ENCODE peak calls at places on chromosome 2, in nine cellular contexts. One of them, this sample, is unnamed.
A peak's percentile ranks its signal among the peaks of the same experiment; 100 is the strongest.

GRCh38 chr2:191740016-191740419 is 62.1 kb downstream of the NABP1 start:
- DNase-seq in CD8-positive, alpha-beta T cell: peak; percentile 12
- DNase-seq in choroid plexus epithelial cell: peak; percentile 29
- DNase-seq in SW480: no peak
- DNase-seq in fibroblast of the aortic adventitia: no peak
- DNase-seq in HT1080: no peak
- DNase-seq in NCI-H510A treated with DMSO at 0.1 percent for 48 hours: no peak
- DNase-seq in NCI-H1092 treated with DMSO at 0.1 percent for 48 hours: no peak
- DNase-seq in neural progenitor cell: no peak
- DNase-seq in this sample: peak; percentile 6

GRCh38 chr2:159265171-159265576 is 21.3 kb downstream of the WDSUB1 start:
- DNase-seq in CD8-positive, alpha-beta T cell: no peak
- DNase-seq in choroid plexus epithelial cell: peak; percentile 62
- DNase-seq in SW480: no peak
- DNase-seq in fibroblast of the aortic adventitia: peak; percentile 59
- DNase-seq in HT1080: peak; percentile 81
- DNase-seq in NCI-H510A treated with DMSO at 0.1 percent for 48 hours: no peak
- DNase-seq in NCI-H1092 treated with DMSO at 0.1 percent for 48 hours: no peak
- DNase-seq in neural progenitor cell: no peak
- DNase-seq in this sample: peak; percentile 50

GRCh38 chr2:164824865-164825264 is 16.8 kb downstream of the COBLL1 start:
- DNase-seq in CD8-positive, alpha-beta T cell: no peak
- DNase-seq in choroid plexus epithelial cell: no peak
- DNase-seq in SW480: no peak
- DNase-seq in fibroblast of the aortic adventitia: peak; percentile 36
- DNase-seq in HT1080: peak; percentile 66
- DNase-seq in NCI-H510A treated with DMSO at 0.1 percent for 48 hours: no peak
- DNase-seq in NCI-H1092 treated with DMSO at 0.1 percent for 48 hours: no peak
- DNase-seq in neural progenitor cell: no peak
- DNase-seq in this sample: no peak

GRCh38 chr2:27741673-27742072 is 29.8 kb upstream of the MRPL33 start:
- DNase-seq in CD8-positive, alpha-beta T cell: no peak
- DNase-seq in choroid plexus epithelial cell: no peak
- DNase-seq in SW480: no peak
- DNase-seq in fibroblast of the aortic adventitia: no peak
- DNase-seq in HT1080: no peak
- DNase-seq in NCI-H510A treated with DMSO at 0.1 percent for 48 hours: no peak
- DNase-seq in NCI-H1092 treated with DMSO at 0.1 percent for 48 hours: no peak
- DNase-seq in neural progenitor cell: no peak
- DNase-seq in this sample: no peak

GRCh38 chr2:54531558-54531957 is 75.4 kb downstream of the SPTBN1 start:
- DNase-seq in CD8-positive, alpha-beta T cell: no peak
- DNase-seq in choroid plexus epithelial cell: peak; percentile 85
- DNase-seq in SW480: no peak
- DNase-seq in fibroblast of the aortic adventitia: peak; percentile 81
- DNase-seq in HT1080: peak; percentile 89
- DNase-seq in NCI-H510A treated with DMSO at 0.1 percent for 48 hours: no peak
- DNase-seq in NCI-H1092 treated with DMSO at 0.1 percent for 48 hours: no peak
- DNase-seq in neural progenitor cell: no peak
- DNase-seq in this sample: peak; percentile 86

GRCh38 chr2:12141618-12142220 is 395.3 kb downstream of the LPIN1 start:
- DNase-seq in CD8-positive, alpha-beta T cell: no peak
- DNase-seq in choroid plexus epithelial cell: no peak
- DNase-seq in SW480: no peak
- DNase-seq in fibroblast of the aortic adventitia: no peak
- DNase-seq in HT1080: no peak
- DNase-seq in NCI-H510A treated with DMSO at 0.1 percent for 48 hours: no peak
- DNase-seq in NCI-H1092 treated with DMSO at 0.1 percent for 48 hours: no peak
- DNase-seq in neural progenitor cell: no peak
- DNase-seq in this sample: no peak

GRCh38 chr2:133740500-133740899 is 172.2 kb upstream of the NCKAP5 start:
- DNase-seq in CD8-positive, alpha-beta T cell: no peak
- DNase-seq in choroid plexus epithelial cell: no peak
- DNase-seq in SW480: no peak
- DNase-seq in fibroblast of the aortic adventitia: no peak
- DNase-seq in HT1080: no peak
- DNase-seq in NCI-H510A treated with DMSO at 0.1 percent for 48 hours: no peak
- DNase-seq in NCI-H1092 treated with DMSO at 0.1 percent for 48 hours: no peak
- DNase-seq in neural progenitor cell: no peak
- DNase-seq in this sample: no peak

GRCh38 chr2:152743004-152743403 is 24.6 kb downstream of the ARL6IP6 start:
- DNase-seq in CD8-positive, alpha-beta T cell: no peak
- DNase-seq in choroid plexus epithelial cell: peak; percentile 48
- DNase-seq in SW480: peak; percentile 36
- DNase-seq in fibroblast of the aortic adventitia: no peak
- DNase-seq in HT1080: no peak
- DNase-seq in NCI-H510A treated with DMSO at 0.1 percent for 48 hours: peak; percentile 12
- DNase-seq in NCI-H1092 treated with DMSO at 0.1 percent for 48 hours: no peak
- DNase-seq in neural progenitor cell: no peak
- DNase-seq in this sample: peak; percentile 15

GRCh38 chr2:227188292-227188691 is 23.9 kb downstream of the COL4A3 start:
- DNase-seq in CD8-positive, alpha-beta T cell: no peak
- DNase-seq in choroid plexus epithelial cell: peak; percentile 80
- DNase-seq in SW480: no peak
- DNase-seq in fibroblast of the aortic adventitia: peak; percentile 79
- DNase-seq in HT1080: peak; percentile 74
- DNase-seq in NCI-H510A treated with DMSO at 0.1 percent for 48 hours: no peak
- DNase-seq in NCI-H1092 treated with DMSO at 0.1 percent for 48 hours: no peak
- DNase-seq in neural progenitor cell: no peak
- DNase-seq in this sample: peak; percentile 78

GRCh38 chr2:169718930-169719504 is 14.6 kb upstream of the KLHL23 start:
- DNase-seq in CD8-positive, alpha-beta T cell: no peak
- DNase-seq in choroid plexus epithelial cell: no peak
- DNase-seq in SW480: no peak
- DNase-seq in fibroblast of the aortic adventitia: no peak
- DNase-seq in HT1080: no peak
- DNase-seq in NCI-H510A treated with DMSO at 0.1 percent for 48 hours: peak; percentile 33
- DNase-seq in NCI-H1092 treated with DMSO at 0.1 percent for 48 hours: no peak
- DNase-seq in neural progenitor cell: no peak
- DNase-seq in this sample: no peak

GRCh38 chr2:29068513-29068912 is 5.8 kb downstream of the PCARE start:
- DNase-seq in CD8-positive, alpha-beta T cell: no peak
- DNase-seq in choroid plexus epithelial cell: no peak
- DNase-seq in SW480: no peak
- DNase-seq in fibroblast of the aortic adventitia: no peak
- DNase-seq in HT1080: no peak
- DNase-seq in NCI-H510A treated with DMSO at 0.1 percent for 48 hours: no peak
- DNase-seq in NCI-H1092 treated with DMSO at 0.1 percent for 48 hours: no peak
- DNase-seq in neural progenitor cell: no peak
- DNase-seq in this sample: no peak

GRCh38 chr2:230865766-230866703 is 1.3 kb downstream of the ITM2C start:
- DNase-seq in CD8-positive, alpha-beta T cell: no peak
- DNase-seq in choroid plexus epithelial cell: peak; percentile 28
- DNase-seq in SW480: peak; percentile 56
- DNase-seq in fibroblast of the aortic adventitia: no peak
- DNase-seq in HT1080: no peak
- DNase-seq in NCI-H510A treated with DMSO at 0.1 percent for 48 hours: peak; percentile 36
- DNase-seq in NCI-H1092 treated with DMSO at 0.1 percent for 48 hours: no peak
- DNase-seq in neural progenitor cell: peak; percentile 64
- DNase-seq in this sample: no peak

GRCh38 chr2:9744256-9745004 is 98.8 kb upstream of the TAF1B start:
- DNase-seq in CD8-positive, alpha-beta T cell: no peak
- DNase-seq in choroid plexus epithelial cell: no peak
- DNase-seq in SW480: no peak
- DNase-seq in fibroblast of the aortic adventitia: no peak
- DNase-seq in HT1080: no peak
- DNase-seq in NCI-H510A treated with DMSO at 0.1 percent for 48 hours: no peak
- DNase-seq in NCI-H1092 treated with DMSO at 0.1 percent for 48 hours: no peak
- DNase-seq in neural progenitor cell: no peak
- DNase-seq in this sample: no peak

GRCh38 chr2:179963626-179964025 is 43.5 kb downstream of the CWC22 start:
- DNase-seq in CD8-positive, alpha-beta T cell: no peak
- DNase-seq in choroid plexus epithelial cell: peak; percentile 72
- DNase-seq in SW480: no peak
- DNase-seq in fibroblast of the aortic adventitia: peak; percentile 81
- DNase-seq in HT1080: peak; percentile 25
- DNase-seq in NCI-H510A treated with DMSO at 0.1 percent for 48 hours: no peak
- DNase-seq in NCI-H1092 treated with DMSO at 0.1 percent for 48 hours: no peak
- DNase-seq in neural progenitor cell: no peak
- DNase-seq in this sample: peak; percentile 76

GRCh38 chr2:96089356-96090180 is 26.8 kb downstream of the ADRA2B start:
- DNase-seq in CD8-positive, alpha-beta T cell: no peak
- DNase-seq in choroid plexus epithelial cell: no peak
- DNase-seq in SW480: no peak
- DNase-seq in fibroblast of the aortic adventitia: no peak
- DNase-seq in HT1080: no peak
- DNase-seq in NCI-H510A treated with DMSO at 0.1 percent for 48 hours: no peak
- DNase-seq in NCI-H1092 treated with DMSO at 0.1 percent for 48 hours: peak; percentile 25
- DNase-seq in neural progenitor cell: peak; percentile 44
- DNase-seq in this sample: no peak

GRCh38 chr2:219736196-219736595 is 108.8 kb downstream of the SLC4A3 start:
- DNase-seq in CD8-positive, alpha-beta T cell: no peak
- DNase-seq in choroid plexus epithelial cell: peak; percentile 85
- DNase-seq in SW480: peak; percentile 75
- DNase-seq in fibroblast of the aortic adventitia: peak; percentile 89
- DNase-seq in HT1080: peak; percentile 76
- DNase-seq in NCI-H510A treated with DMSO at 0.1 percent for 48 hours: peak; percentile 78
- DNase-seq in NCI-H1092 treated with DMSO at 0.1 percent for 48 hours: peak; percentile 40
- DNase-seq in neural progenitor cell: peak; percentile 81
- DNase-seq in this sample: peak; percentile 86

GRCh38 chr2:15636972-15637785 is 45.5 kb downstream of the DDX1 start:
- DNase-seq in CD8-positive, alpha-beta T cell: peak; percentile 41
- DNase-seq in choroid plexus epithelial cell: peak; percentile 89
- DNase-seq in SW480: peak; percentile 71
- DNase-seq in fibroblast of the aortic adventitia: peak; percentile 77
- DNase-seq in HT1080: peak; percentile 60
- DNase-seq in NCI-H510A treated with DMSO at 0.1 percent for 48 hours: peak; percentile 36
- DNase-seq in NCI-H1092 treated with DMSO at 0.1 percent for 48 hours: peak; percentile 18
- DNase-seq in neural progenitor cell: peak; percentile 85
- DNase-seq in this sample: peak; percentile 79

GRCh38 chr2:69459936-69460335 is 22.7 kb upstream of the NFU1 start:
- DNase-seq in CD8-positive, alpha-beta T cell: no peak
- DNase-seq in choroid plexus epithelial cell: no peak
- DNase-seq in SW480: no peak
- DNase-seq in fibroblast of the aortic adventitia: no peak
- DNase-seq in HT1080: no peak
- DNase-seq in NCI-H510A treated with DMSO at 0.1 percent for 48 hours: no peak
- DNase-seq in NCI-H1092 treated with DMSO at 0.1 percent for 48 hours: no peak
- DNase-seq in neural progenitor cell: no peak
- DNase-seq in this sample: no peak

GRCh38 chr2:142594935-142595334 is 282.5 kb upstream of the KYNU start:
- DNase-seq in CD8-positive, alpha-beta T cell: no peak
- DNase-seq in choroid plexus epithelial cell: no peak
- DNase-seq in SW480: no peak
- DNase-seq in fibroblast of the aortic adventitia: no peak
- DNase-seq in HT1080: no peak
- DNase-seq in NCI-H510A treated with DMSO at 0.1 percent for 48 hours: no peak
- DNase-seq in NCI-H1092 treated with DMSO at 0.1 percent for 48 hours: no peak
- DNase-seq in neural progenitor cell: no peak
- DNase-seq in this sample: no peak

GRCh38 chr2:54942373-54942772 is 107.9 kb downstream of the RTN4 start:
- DNase-seq in CD8-positive, alpha-beta T cell: peak; percentile 26
- DNase-seq in choroid plexus epithelial cell: no peak
- DNase-seq in SW480: peak; percentile 69
- DNase-seq in fibroblast of the aortic adventitia: no peak
- DNase-seq in HT1080: peak; percentile 37
- DNase-seq in NCI-H510A treated with DMSO at 0.1 percent for 48 hours: no peak
- DNase-seq in NCI-H1092 treated with DMSO at 0.1 percent for 48 hours: no peak
- DNase-seq in neural progenitor cell: no peak
- DNase-seq in this sample: no peak

GRCh38 chr2:238128061-238129040 is 10.1 kb upstream of the KLHL30 start:
- DNase-seq in CD8-positive, alpha-beta T cell: no peak
- DNase-seq in choroid plexus epithelial cell: no peak
- DNase-seq in SW480: no peak
- DNase-seq in fibroblast of the aortic adventitia: no peak
- DNase-seq in HT1080: no peak
- DNase-seq in NCI-H510A treated with DMSO at 0.1 percent for 48 hours: no peak
- DNase-seq in NCI-H1092 treated with DMSO at 0.1 percent for 48 hours: no peak
- DNase-seq in neural progenitor cell: no peak
- DNase-seq in this sample: no peak

GRCh38 chr2:164014068-164014577 is 278.3 kb upstream of the FIGN start:
- DNase-seq in CD8-positive, alpha-beta T cell: no peak
- DNase-seq in choroid plexus epithelial cell: no peak
- DNase-seq in SW480: no peak
- DNase-seq in fibroblast of the aortic adventitia: peak; percentile 63
- DNase-seq in HT1080: no peak
- DNase-seq in NCI-H510A treated with DMSO at 0.1 percent for 48 hours: no peak
- DNase-seq in NCI-H1092 treated with DMSO at 0.1 percent for 48 hours: no peak
- DNase-seq in neural progenitor cell: peak; percentile 53
- DNase-seq in this sample: peak; percentile 21

GRCh38 chr2:235066895-235067294 is 115.1 kb downstream of the SH3BP4 start:
- DNase-seq in CD8-positive, alpha-beta T cell: no peak
- DNase-seq in choroid plexus epithelial cell: peak; percentile 14
- DNase-seq in SW480: no peak
- DNase-seq in fibroblast of the aortic adventitia: no peak
- DNase-seq in HT1080: no peak
- DNase-seq in NCI-H510A treated with DMSO at 0.1 percent for 48 hours: no peak
- DNase-seq in NCI-H1092 treated with DMSO at 0.1 percent for 48 hours: no peak
- DNase-seq in neural progenitor cell: peak; percentile 90
- DNase-seq in this sample: no peak

GRCh38 chr2:160109939-160110673 is 47.7 kb upstream of the PLA2R1 start:
- DNase-seq in CD8-positive, alpha-beta T cell: peak; percentile 9
- DNase-seq in choroid plexus epithelial cell: peak; percentile 93
- DNase-seq in SW480: peak; percentile 64
- DNase-seq in fibroblast of the aortic adventitia: peak; percentile 90
- DNase-seq in HT1080: peak; percentile 75
- DNase-seq in NCI-H510A treated with DMSO at 0.1 percent for 48 hours: peak; percentile 44
- DNase-seq in NCI-H1092 treated with DMSO at 0.1 percent for 48 hours: peak; percentile 65
- DNase-seq in neural progenitor cell: peak; percentile 85
- DNase-seq in this sample: peak; percentile 91

GRCh38 chr2:183126635-183127034 is 2.4 kb downstream of the NUP35 start:
- DNase-seq in CD8-positive, alpha-beta T cell: no peak
- DNase-seq in choroid plexus epithelial cell: no peak
- DNase-seq in SW480: no peak
- DNase-seq in fibroblast of the aortic adventitia: no peak
- DNase-seq in HT1080: no peak
- DNase-seq in NCI-H510A treated with DMSO at 0.1 percent for 48 hours: no peak
- DNase-seq in NCI-H1092 treated with DMSO at 0.1 percent for 48 hours: no peak
- DNase-seq in neural progenitor cell: no peak
- DNase-seq in this sample: peak; percentile 8

GRCh38 chr2:75020476-75020875 is 62.0 kb downstream of the POLE4 start:
- DNase-seq in CD8-positive, alpha-beta T cell: no peak
- DNase-seq in choroid plexus epithelial cell: no peak
- DNase-seq in SW480: no peak
- DNase-seq in fibroblast of the aortic adventitia: no peak
- DNase-seq in HT1080: no peak
- DNase-seq in NCI-H510A treated with DMSO at 0.1 percent for 48 hours: no peak
- DNase-seq in NCI-H1092 treated with DMSO at 0.1 percent for 48 hours: no peak
- DNase-seq in neural progenitor cell: no peak
- DNase-seq in this sample: no peak

GRCh38 chr2:16189851-16190160 is 249.5 kb downstream of the MYCN start:
- DNase-seq in CD8-positive, alpha-beta T cell: no peak
- DNase-seq in choroid plexus epithelial cell: no peak
- DNase-seq in SW480: no peak
- DNase-seq in fibroblast of the aortic adventitia: no peak
- DNase-seq in HT1080: no peak
- DNase-seq in NCI-H510A treated with DMSO at 0.1 percent for 48 hours: no peak
- DNase-seq in NCI-H1092 treated with DMSO at 0.1 percent for 48 hours: no peak
- DNase-seq in neural progenitor cell: no peak
- DNase-seq in this sample: no peak

GRCh38 chr2:189407944-189408209 is 33.4 kb upstream of the WDR75 start:
- DNase-seq in CD8-positive, alpha-beta T cell: no peak
- DNase-seq in choroid plexus epithelial cell: peak; percentile 56
- DNase-seq in SW480: no peak
- DNase-seq in fibroblast of the aortic adventitia: no peak
- DNase-seq in HT1080: no peak
- DNase-seq in NCI-H510A treated with DMSO at 0.1 percent for 48 hours: peak; percentile 34
- DNase-seq in NCI-H1092 treated with DMSO at 0.1 percent for 48 hours: peak; percentile 48
- DNase-seq in neural progenitor cell: no peak
- DNase-seq in this sample: peak; percentile 39

GRCh38 chr2:6111676-6112294 is 419.6 kb downstream of the SOX11 start:
- DNase-seq in CD8-positive, alpha-beta T cell: no peak
- DNase-seq in choroid plexus epithelial cell: no peak
- DNase-seq in SW480: no peak
- DNase-seq in fibroblast of the aortic adventitia: no peak
- DNase-seq in HT1080: no peak
- DNase-seq in NCI-H510A treated with DMSO at 0.1 percent for 48 hours: no peak
- DNase-seq in NCI-H1092 treated with DMSO at 0.1 percent for 48 hours: no peak
- DNase-seq in neural progenitor cell: no peak
- DNase-seq in this sample: no peak